ENCODE peak calls at places on chromosomes 13 and 19, in ten cellular contexts. One of them, this sample, is unnamed.

GRCh38 chr13:50626031-50626643 is 217.4 kb downstream of the DLEU7 start:
- DNase-seq in MM.1S: no peak
- DNase-seq in type B pancreatic cell: no peak
- DNase-seq in epithelial cell of esophagus: peak
- DNase-seq in astrocyte of the cerebellum: no peak
- DNase-seq in HFF-Myc: no peak
- DNase-seq in right lobe of liver: no peak
- DNase-seq in Peyer's patch: no peak
- DNase-seq in cardiac fibroblast: peak
- DNase-seq in NB4: peak
- DNase-seq in this sample: no peak

GRCh38 chr13:75226755-75227435 is 255.1 kb downstream of the TBC1D4 start:
- DNase-seq in MM.1S: no peak
- DNase-seq in type B pancreatic cell: no peak
- DNase-seq in epithelial cell of esophagus: peak
- DNase-seq in astrocyte of the cerebellum: peak
- DNase-seq in HFF-Myc: no peak
- DNase-seq in right lobe of liver: no peak
- DNase-seq in Peyer's patch: no peak
- DNase-seq in cardiac fibroblast: peak
- DNase-seq in NB4: peak
- DNase-seq in this sample: peak

GRCh38 chr19:45918721-45919120 is 4.1 kb upstream of the NANOS2 start:
- DNase-seq in MM.1S: no peak
- DNase-seq in type B pancreatic cell: no peak
- DNase-seq in epithelial cell of esophagus: no peak
- DNase-seq in astrocyte of the cerebellum: no peak
- DNase-seq in HFF-Myc: no peak
- DNase-seq in right lobe of liver: no peak
- DNase-seq in Peyer's patch: no peak
- DNase-seq in cardiac fibroblast: no peak
- DNase-seq in NB4: no peak
- DNase-seq in this sample: no peak

GRCh38 chr19:4636151-4636717 is 3.1 kb upstream of the TNFAIP8L1 start:
- DNase-seq in MM.1S: peak
- DNase-seq in type B pancreatic cell: peak
- DNase-seq in epithelial cell of esophagus: peak
- DNase-seq in astrocyte of the cerebellum: no peak
- DNase-seq in HFF-Myc: no peak
- DNase-seq in right lobe of liver: peak
- DNase-seq in Peyer's patch: peak
- DNase-seq in cardiac fibroblast: peak
- DNase-seq in NB4: peak
- DNase-seq in this sample: peak

GRCh38 chr19:4575978-4576933 is 16.8 kb upstream of the SEMA6B start:
- DNase-seq in MM.1S: peak
- DNase-seq in type B pancreatic cell: no peak
- DNase-seq in epithelial cell of esophagus: peak
- DNase-seq in astrocyte of the cerebellum: no peak
- DNase-seq in HFF-Myc: no peak
- DNase-seq in right lobe of liver: peak
- DNase-seq in Peyer's patch: peak
- DNase-seq in cardiac fibroblast: peak
- DNase-seq in NB4: peak
- DNase-seq in this sample: no peak

GRCh38 chr19:4583961-4584669 is 24.6 kb upstream of the SEMA6B start:
- DNase-seq in MM.1S: no peak
- DNase-seq in type B pancreatic cell: peak
- DNase-seq in epithelial cell of esophagus: peak
- DNase-seq in astrocyte of the cerebellum: no peak
- DNase-seq in HFF-Myc: no peak
- DNase-seq in right lobe of liver: no peak
- DNase-seq in Peyer's patch: no peak
- DNase-seq in cardiac fibroblast: peak
- DNase-seq in NB4: peak
- DNase-seq in this sample: no peak

GRCh38 chr19:10238172-10238783 is 7.1 kb upstream of the S1PR2 start:
- DNase-seq in MM.1S: no peak
- DNase-seq in type B pancreatic cell: no peak
- DNase-seq in epithelial cell of esophagus: peak
- DNase-seq in astrocyte of the cerebellum: no peak
- DNase-seq in HFF-Myc: no peak
- DNase-seq in right lobe of liver: no peak
- DNase-seq in Peyer's patch: peak
- DNase-seq in cardiac fibroblast: peak
- DNase-seq in NB4: peak
- DNase-seq in this sample: peak

GRCh38 chr13:47004022-47004421 is 107.2 kb upstream of the HTR2A start:
- DNase-seq in MM.1S: no peak
- DNase-seq in type B pancreatic cell: no peak
- DNase-seq in epithelial cell of esophagus: peak
- DNase-seq in astrocyte of the cerebellum: no peak
- DNase-seq in HFF-Myc: no peak
- DNase-seq in right lobe of liver: no peak
- DNase-seq in Peyer's patch: no peak
- DNase-seq in cardiac fibroblast: peak
- DNase-seq in NB4: no peak
- DNase-seq in this sample: no peak

GRCh38 chr13:19957320-19958118 is 1.0 kb upstream of the ZMYM2 start:
- DNase-seq in MM.1S: peak
- DNase-seq in type B pancreatic cell: peak
- DNase-seq in epithelial cell of esophagus: peak
- DNase-seq in astrocyte of the cerebellum: peak
- DNase-seq in HFF-Myc: peak
- DNase-seq in right lobe of liver: peak
- DNase-seq in Peyer's patch: peak
- DNase-seq in cardiac fibroblast: peak
- DNase-seq in NB4: peak
- DNase-seq in this sample: peak

GRCh38 chr19:57708641-57709354 is at the start of gene ZNF154:
- DNase-seq in MM.1S: no peak
- DNase-seq in type B pancreatic cell: peak
- DNase-seq in epithelial cell of esophagus: peak
- DNase-seq in astrocyte of the cerebellum: peak
- DNase-seq in HFF-Myc: peak
- DNase-seq in right lobe of liver: no peak
- DNase-seq in Peyer's patch: peak
- DNase-seq in cardiac fibroblast: peak
- DNase-seq in NB4: no peak
- DNase-seq in this sample: no peak

GRCh38 chr19:13047374-13047773 is 52.1 kb downstream of the NFIX start:
- DNase-seq in MM.1S: no peak
- DNase-seq in type B pancreatic cell: no peak
- DNase-seq in epithelial cell of esophagus: no peak
- DNase-seq in astrocyte of the cerebellum: no peak
- DNase-seq in HFF-Myc: no peak
- DNase-seq in right lobe of liver: no peak
- DNase-seq in Peyer's patch: no peak
- DNase-seq in cardiac fibroblast: no peak
- DNase-seq in NB4: no peak
- DNase-seq in this sample: no peak

GRCh38 chr19:46784262-46785053 is 3.9 kb downstream of the SLC1A5 start:
- DNase-seq in MM.1S: peak
- DNase-seq in type B pancreatic cell: peak
- DNase-seq in epithelial cell of esophagus: peak
- DNase-seq in astrocyte of the cerebellum: no peak
- DNase-seq in HFF-Myc: no peak
- DNase-seq in right lobe of liver: peak
- DNase-seq in Peyer's patch: peak
- DNase-seq in cardiac fibroblast: peak
- DNase-seq in NB4: peak
- DNase-seq in this sample: peak

GRCh38 chr19:45443462-45444317 is 20.0 kb upstream of the ERCC1 start:
- DNase-seq in MM.1S: no peak
- DNase-seq in type B pancreatic cell: peak
- DNase-seq in epithelial cell of esophagus: peak
- DNase-seq in astrocyte of the cerebellum: peak
- DNase-seq in HFF-Myc: no peak
- DNase-seq in right lobe of liver: peak
- DNase-seq in Peyer's patch: peak
- DNase-seq in cardiac fibroblast: peak
- DNase-seq in NB4: peak
- DNase-seq in this sample: peak

DNA sequence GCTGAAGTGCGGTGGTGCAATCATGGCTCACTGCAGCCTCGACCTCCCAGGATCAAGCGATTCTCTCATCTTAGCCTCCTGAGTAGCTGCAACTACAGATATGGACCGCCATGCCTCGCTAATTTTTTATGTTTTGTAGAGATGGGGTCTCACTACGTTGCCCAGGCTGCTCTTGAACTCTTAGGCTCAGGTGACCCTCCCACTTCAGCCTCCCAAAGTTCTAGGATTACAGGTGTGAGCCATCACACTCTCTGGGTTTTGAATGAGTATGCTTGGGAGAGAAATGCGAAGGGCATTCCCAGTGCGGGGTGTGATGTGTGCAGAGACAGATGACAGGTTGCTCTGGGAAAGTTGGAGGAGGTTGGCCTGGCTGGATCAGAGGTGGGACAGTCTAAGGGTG is 49.0 kb downstream of the RYR1 start:
- DNase-seq in MM.1S: no peak
- DNase-seq in type B pancreatic cell: no peak
- DNase-seq in epithelial cell of esophagus: no peak
- DNase-seq in astrocyte of the cerebellum: no peak
- DNase-seq in HFF-Myc: no peak
- DNase-seq in right lobe of liver: no peak
- DNase-seq in Peyer's patch: no peak
- DNase-seq in cardiac fibroblast: no peak
- DNase-seq in NB4: no peak
- DNase-seq in this sample: no peak
- TF ChIP-seq CTCF in MM.1S: no peak
- TF ChIP-seq CTCF in type B pancreatic cell: no peak
- TF ChIP-seq CTCF in epithelial cell of esophagus: no peak
- TF ChIP-seq CTCF in astrocyte of the cerebellum: no peak
- TF ChIP-seq CTCF in HFF-Myc: no peak
- TF ChIP-seq CTCF in right lobe of liver: no peak
- TF ChIP-seq CTCF in Peyer's patch: no peak
- TF ChIP-seq CTCF in cardiac fibroblast: no peak
- TF ChIP-seq CTCF in NB4: no peak
- TF ChIP-seq CTCF in this sample: no peak

GRCh38 chr13:97211986-97212385 is 10.1 kb upstream of the MBNL2 start:
- DNase-seq in MM.1S: no peak
- DNase-seq in type B pancreatic cell: no peak
- DNase-seq in epithelial cell of esophagus: no peak
- DNase-seq in astrocyte of the cerebellum: no peak
- DNase-seq in HFF-Myc: no peak
- DNase-seq in right lobe of liver: no peak
- DNase-seq in Peyer's patch: no peak
- DNase-seq in cardiac fibroblast: no peak
- DNase-seq in NB4: no peak
- DNase-seq in this sample: no peak
- TF ChIP-seq CTCF in MM.1S: no peak
- TF ChIP-seq CTCF in type B pancreatic cell: no peak
- TF ChIP-seq CTCF in epithelial cell of esophagus: no peak
- TF ChIP-seq CTCF in astrocyte of the cerebellum: no peak
- TF ChIP-seq CTCF in HFF-Myc: no peak
- TF ChIP-seq CTCF in right lobe of liver: no peak
- TF ChIP-seq CTCF in Peyer's patch: no peak
- TF ChIP-seq CTCF in cardiac fibroblast: no peak
- TF ChIP-seq CTCF in NB4: no peak
- TF ChIP-seq CTCF in this sample: no peak

GRCh38 chr13:64154514-64154913 is 2738.9 kb upstream of the PCDH20 start:
- DNase-seq in MM.1S: no peak
- DNase-seq in type B pancreatic cell: no peak
- DNase-seq in epithelial cell of esophagus: peak
- DNase-seq in astrocyte of the cerebellum: peak
- DNase-seq in HFF-Myc: peak
- DNase-seq in right lobe of liver: no peak
- DNase-seq in Peyer's patch: no peak
- DNase-seq in cardiac fibroblast: peak
- DNase-seq in NB4: peak
- DNase-seq in this sample: no peak
- TF ChIP-seq CTCF in MM.1S: no peak
- TF ChIP-seq CTCF in type B pancreatic cell: peak
- TF ChIP-seq CTCF in epithelial cell of esophagus: no peak
- TF ChIP-seq CTCF in astrocyte of the cerebellum: peak
- TF ChIP-seq CTCF in HFF-Myc: no peak
- TF ChIP-seq CTCF in right lobe of liver: no peak
- TF ChIP-seq CTCF in Peyer's patch: no peak
- TF ChIP-seq CTCF in cardiac fibroblast: peak
- TF ChIP-seq CTCF in NB4: no peak
- TF ChIP-seq CTCF in this sample: peak

GRCh38 chr13:45219123-45219891 is 18.5 kb upstream of the KCTD4 start:
- DNase-seq in MM.1S: no peak
- DNase-seq in type B pancreatic cell: no peak
- DNase-seq in epithelial cell of esophagus: peak
- DNase-seq in astrocyte of the cerebellum: no peak
- DNase-seq in HFF-Myc: no peak
- DNase-seq in right lobe of liver: no peak
- DNase-seq in Peyer's patch: no peak
- DNase-seq in cardiac fibroblast: no peak
- DNase-seq in NB4: no peak
- DNase-seq in this sample: no peak
- TF ChIP-seq CTCF in MM.1S: no peak
- TF ChIP-seq CTCF in type B pancreatic cell: no peak
- TF ChIP-seq CTCF in epithelial cell of esophagus: no peak
- TF ChIP-seq CTCF in astrocyte of the cerebellum: no peak
- TF ChIP-seq CTCF in HFF-Myc: no peak
- TF ChIP-seq CTCF in right lobe of liver: no peak
- TF ChIP-seq CTCF in Peyer's patch: no peak
- TF ChIP-seq CTCF in cardiac fibroblast: no peak
- TF ChIP-seq CTCF in NB4: no peak
- TF ChIP-seq CTCF in this sample: no peak

GRCh38 chr19:55606471-55606787 is 982 bp downstream of the ZNF865 start:
- DNase-seq in MM.1S: no peak
- DNase-seq in type B pancreatic cell: no peak
- DNase-seq in epithelial cell of esophagus: no peak
- DNase-seq in astrocyte of the cerebellum: no peak
- DNase-seq in HFF-Myc: no peak
- DNase-seq in right lobe of liver: no peak
- DNase-seq in Peyer's patch: no peak
- DNase-seq in cardiac fibroblast: no peak
- DNase-seq in NB4: no peak
- DNase-seq in this sample: no peak
- TF ChIP-seq CTCF in MM.1S: no peak
- TF ChIP-seq CTCF in type B pancreatic cell: peak
- TF ChIP-seq CTCF in epithelial cell of esophagus: no peak
- TF ChIP-seq CTCF in astrocyte of the cerebellum: no peak
- TF ChIP-seq CTCF in HFF-Myc: no peak
- TF ChIP-seq CTCF in right lobe of liver: no peak
- TF ChIP-seq CTCF in Peyer's patch: no peak
- TF ChIP-seq CTCF in cardiac fibroblast: no peak
- TF ChIP-seq CTCF in NB4: no peak
- TF ChIP-seq CTCF in this sample: no peak

GRCh38 chr13:106145997-106146864 is 389.2 kb downstream of the EFNB2 start:
- DNase-seq in MM.1S: no peak
- DNase-seq in type B pancreatic cell: no peak
- DNase-seq in epithelial cell of esophagus: peak
- DNase-seq in astrocyte of the cerebellum: no peak
- DNase-seq in HFF-Myc: no peak
- DNase-seq in right lobe of liver: no peak
- DNase-seq in Peyer's patch: peak
- DNase-seq in cardiac fibroblast: no peak
- DNase-seq in NB4: peak
- DNase-seq in this sample: no peak
- TF ChIP-seq CTCF in MM.1S: no peak
- TF ChIP-seq CTCF in type B pancreatic cell: no peak
- TF ChIP-seq CTCF in epithelial cell of esophagus: no peak
- TF ChIP-seq CTCF in astrocyte of the cerebellum: no peak
- TF ChIP-seq CTCF in HFF-Myc: peak
- TF ChIP-seq CTCF in right lobe of liver: no peak
- TF ChIP-seq CTCF in Peyer's patch: no peak
- TF ChIP-seq CTCF in cardiac fibroblast: no peak
- TF ChIP-seq CTCF in NB4: peak
- TF ChIP-seq CTCF in this sample: no peak